ENCODE peak calls at places on chromosome 18, in seven cellular contexts. L is psoas muscle; G is WERI-Rb-1; Y is CD8-positive, alpha-beta memory T cell; M is HepG2; J is PC-3; N is stomach. E is an unnamed sample.

GRCh38 chr18:31603335-31603734 is 11.7 kb downstream of the TTR start:
- DNase-seq in N (no peak), Y (no peak), J (no peak), L (no peak), G (no peak), M (no peak), E (no peak)

GRCh38 chr18:80232710-80233109 is 14.6 kb downstream of the PARD6G start:
- DNase-seq in L (no peak), Y (no peak), J (no peak), G (no peak), M (no peak), N (no peak), E (peak; percentile 6)

GRCh38 chr18:332721-333513 is 65.1 kb upstream of the THOC1 start:
- DNase-seq in G (no peak), J (no peak), M (no peak), L (peak; percentile 50), Y (no peak), N (no peak), E (no peak)

GRCh38 chr18:57834616-57835015 is 31.5 kb upstream of the ATP8B1 start:
- DNase-seq in L (no peak), M (no peak), J (no peak), G (no peak), N (no peak), Y (no peak), E (no peak)

GRCh38 chr18:7683753-7684152 is 116.6 kb downstream of the PTPRM start:
- DNase-seq in J (no peak), M (no peak), Y (no peak), G (no peak), L (no peak), N (no peak), E (peak; percentile 41)

GRCh38 chr18:75141166-75141565 is 67.8 kb downstream of the PTGR3 start:
- DNase-seq in M (no peak), G (no peak), N (no peak), Y (no peak), L (no peak), J (no peak), E (no peak)

GRCh38 chr18:46700026-46700425 is 43.0 kb upstream of the LOXHD1 start:
- DNase-seq in G (no peak), N (no peak), J (no peak), Y (no peak), M (no peak), L (no peak), E (no peak)

GRCh38 chr18:40883271-40883670 is 1071.8 kb upstream of the PIK3C3 start:
- DNase-seq in Y (no peak), L (no peak), M (no peak), J (no peak), G (no peak), N (no peak), E (no peak)

GRCh38 chr18:7750966-7751365 is 183.8 kb downstream of the PTPRM start:
- DNase-seq in L (no peak), Y (no peak), N (no peak), J (no peak), G (no peak), M (peak; percentile 81), E (no peak)

GRCh38 chr18:37935086-37935485 is 369.5 kb upstream of the CELF4 start:
- DNase-seq in G (no peak), J (no peak), L (no peak), M (no peak), Y (no peak), N (no peak), E (no peak)

GRCh38 chr18:3054785-3055184 is 41.8 kb upstream of the LPIN2 start:
- DNase-seq in G (no peak), N (no peak), L (no peak), J (peak; percentile 46), Y (no peak), M (no peak), E (no peak)

GRCh38 chr18:46868171-46868921 is 49.0 kb downstream of the PIAS2 start:
- DNase-seq in M (no peak), J (no peak), Y (no peak), N (no peak), L (no peak), G (no peak), E (no peak)

GRCh38 chr18:12989397-12990127 is 1.6 kb upstream of the CEP192 start:
- DNase-seq in N (no peak), J (no peak), M (no peak), G (peak; percentile 13), Y (no peak), L (no peak), E (no peak)

GRCh38 chr18:2083691-2084090 is 487.6 kb downstream of the METTL4 start:
- DNase-seq in L (no peak), Y (no peak), M (no peak), G (peak; percentile 58), J (peak; percentile 44), N (no peak), E (peak; percentile 21)

GRCh38 chr18:43501099-43501498 is 223.8 kb upstream of the SYT4 start:
- DNase-seq in Y (no peak), M (no peak), N (no peak), G (no peak), J (no peak), L (no peak), E (no peak)

GRCh38 chr18:74419761-74420160 is 37.3 kb downstream of the DIPK1C start:
- DNase-seq in G (no peak), J (no peak), N (no peak), Y (no peak), L (no peak), M (no peak), E (no peak)

GRCh38 chr18:58887613-58887963 is 22.9 kb downstream of the ZNF532 start:
- DNase-seq in J (peak; percentile 84), N (peak; percentile 38), Y (no peak), L (peak; percentile 63), M (no peak), G (no peak), E (no peak)

GRCh38 chr18:52392160-52392559 is 52.2 kb downstream of the DCC start:
- DNase-seq in G (no peak), Y (no peak), N (no peak), M (no peak), L (no peak), J (no peak), E (no peak)

GRCh38 chr18:78145096-78145495 is 834.5 kb upstream of the SALL3 start:
- DNase-seq in M (no peak), G (no peak), Y (no peak), J (no peak), N (no peak), L (no peak), E (no peak)

GRCh38 chr18:79007440-79007839 is 27.8 kb downstream of the SALL3 start:
- DNase-seq in G (no peak), L (no peak), Y (no peak), M (no peak), J (no peak), N (no peak), E (no peak)

GRCh38 chr18:25568926-25569325 is 217.0 kb upstream of the ZNF521 start:
- DNase-seq in N (no peak), M (no peak), L (no peak), Y (no peak), J (no peak), G (no peak), E (no peak)

GRCh38 chr18:61948196-61948800 is 55.5 kb upstream of the RNF152 start:
- DNase-seq in L (no peak), M (no peak), J (no peak), G (no peak), Y (no peak), N (no peak), E (no peak)

GRCh38 chr18:51955136-51955535 is 384.9 kb upstream of the DCC start:
- DNase-seq in N (no peak), M (no peak), G (no peak), J (no peak), Y (no peak), L (no peak), E (no peak)

DNA sequence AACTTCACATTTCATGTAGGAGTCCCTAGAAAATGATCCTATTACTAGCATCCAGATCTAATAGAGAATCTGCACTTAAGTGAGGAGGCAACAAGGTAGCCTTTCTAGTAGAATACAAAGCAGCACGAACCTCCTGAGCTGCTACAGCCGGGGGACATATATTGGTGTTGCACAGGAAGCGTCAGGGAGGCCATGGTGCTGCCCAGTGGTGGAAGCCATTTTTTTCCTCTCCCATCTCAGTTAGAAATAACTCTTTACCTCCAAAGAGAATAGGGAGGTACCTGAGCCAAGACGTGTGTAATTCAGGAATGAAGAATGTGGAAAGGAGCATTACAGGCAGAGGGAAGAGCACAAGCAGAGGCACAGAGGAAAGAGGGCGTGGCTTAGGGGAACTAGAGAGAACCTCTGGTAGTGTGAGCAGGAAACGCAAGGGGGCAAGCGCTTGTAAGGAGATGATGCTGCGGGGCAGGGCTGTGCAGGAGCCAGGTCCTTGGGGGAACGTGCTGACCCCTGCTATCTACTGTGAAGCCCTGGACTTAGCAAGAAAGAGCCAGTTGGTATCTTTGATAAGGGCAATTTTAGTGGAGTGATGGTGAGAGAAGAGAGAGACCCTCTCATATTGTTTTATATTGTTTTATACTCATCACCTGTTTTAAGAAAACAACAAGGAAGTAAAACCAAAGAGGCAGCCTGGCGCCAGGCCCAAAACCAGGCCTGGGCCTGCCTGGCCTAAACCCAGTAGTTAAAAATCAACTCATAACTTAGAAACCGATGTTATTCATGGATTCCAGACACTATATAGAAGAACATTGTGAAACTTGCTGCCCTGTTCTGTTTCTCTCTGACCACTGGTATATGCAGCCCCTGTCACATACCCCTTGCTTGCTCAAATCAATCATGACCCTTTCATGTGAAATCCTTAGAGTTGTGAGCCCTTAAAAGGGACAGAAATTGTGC is 50.0 kb upstream of the TTC39C start:
- DNase-seq in M (no peak), Y (peak; percentile 51), L (no peak), N (no peak), J (no peak), G (no peak), E (no peak)
- H3K4me3 ChIP-seq in M (no peak overlapping the region), Y (no peak overlapping the region), L (no peak overlapping the region), N (no peak overlapping the region), J (no peak overlapping the region), G (no peak overlapping the region), E (no peak overlapping the region)

GRCh38 chr18:21693322-21693721 is 11.3 kb downstream of the ABHD3 start:
- DNase-seq in G (no peak), L (no peak), M (no peak), N (no peak), J (no peak), Y (no peak), E (no peak)
- H3K36me3 ChIP-seq in G (no peaks in the 10 kb centered on the region), L (no peaks in the 10 kb centered on the region), M (peaks cover 2% of the 10 kb centered on the region), N (peaks cover 41% of the 10 kb centered on the region), J (peaks cover 15% of the 10 kb centered on the region), Y (no peaks in the 10 kb centered on the region), E (no peaks in the 10 kb centered on the region)

GRCh38 chr18:48160622-48161021 is 230.2 kb upstream of the SMAD2 start:
- DNase-seq in M (no peak), Y (no peak), G (no peak), N (no peak), L (no peak), J (no peak), E (no peak)
- H3K4me3 ChIP-seq in M (no peak overlapping the region), Y (no peak overlapping the region), G (no peak overlapping the region), N (peak overlapping the region; percentile 70), L (peak overlapping the region; percentile 70), J (peak overlapping the region; percentile 18), E (no peak overlapping the region)

DNA sequence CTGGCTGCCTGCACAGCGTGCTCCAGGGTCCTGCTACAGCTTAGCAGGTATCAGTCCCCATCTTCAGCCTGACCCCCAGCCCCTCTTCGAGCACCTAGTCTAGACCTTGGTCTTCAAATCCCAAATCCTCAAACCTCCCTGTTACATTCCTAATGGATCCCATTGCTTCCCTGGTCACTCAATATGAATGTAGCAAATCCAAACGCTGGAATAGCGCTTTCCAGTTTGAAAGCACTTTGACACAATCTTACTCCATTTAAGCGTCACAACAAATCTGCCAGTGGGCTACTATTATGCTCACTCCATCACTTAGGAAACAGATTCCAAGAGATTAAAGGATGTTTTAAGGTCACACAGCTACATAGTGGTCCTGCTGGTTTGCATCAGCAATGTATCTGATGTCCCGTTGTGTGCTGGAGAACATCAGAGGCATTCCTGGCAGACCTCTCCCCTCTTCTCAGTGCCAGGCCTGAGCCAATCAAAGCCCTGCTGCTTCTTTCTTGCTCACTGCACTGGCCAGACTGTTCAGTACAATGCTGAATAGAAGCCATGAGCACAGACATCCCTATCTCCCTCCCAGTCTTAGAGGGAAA is 11.1 kb upstream of the INO80C start:
- DNase-seq in N (no peak), L (no peak), J (no peak), G (no peak), M (no peak), Y (no peak), E (peak; percentile 28)
- H3K36me3 ChIP-seq in N (no peaks in the 10 kb centered on the region), L (no peaks in the 10 kb centered on the region), J (no peaks in the 10 kb centered on the region), G (no peaks in the 10 kb centered on the region), M (no peaks in the 10 kb centered on the region), Y (no peaks in the 10 kb centered on the region), E (no peaks in the 10 kb centered on the region)

E was measured in H7.